ENCODE peak calls at places on chromosomes 2 and 18, in nine cellular contexts. Z is epithelial cell of esophagus, D is OCI-LY7, Y is GM20000, H is WTC11, U is neural progenitor cell, I is thoracic aorta, J is neural crest cell, N is AG04450. G is an unnamed sample.

GRCh38 chr2:10161206-10161931 is 38.8 kb downstream of the RRM2 start:
- DNase-seq in Z (peak; percentile 59), D (no peak), Y (no peak), H (no peak), U (no peak), I (no peak), J (no peak), N (no peak), G (no peak)

GRCh38 chr2:166417669-166418068 is 41.9 kb upstream of the SCN9A start:
- DNase-seq in Z (peak; percentile 64), D (peak; percentile 10), Y (no peak), H (no peak), U (peak; percentile 21), I (no peak), J (no peak), N (no peak), G (peak; percentile 3)

GRCh38 chr2:20561703-20562454 is 89.0 kb downstream of the HS1BP3 start:
- DNase-seq in Z (peak; percentile 76), D (no peak), Y (no peak), H (no peak), U (no peak), I (no peak), J (no peak), N (no peak), G (no peak)

GRCh38 chr2:112065966-112066365 is 10.9 kb downstream of the TMEM87B start:
- DNase-seq in Z (peak; percentile 62), D (no peak), Y (no peak), H (no peak), U (no peak), I (no peak), J (no peak), N (peak; percentile 67), G (no peak)

GRCh38 chr2:551621-552020 is 125.6 kb downstream of the TMEM18 start:
- DNase-seq in Z (no peak), D (no peak), Y (no peak), H (peak; percentile 29), U (peak; percentile 69), I (no peak), J (peak; percentile 53), N (no peak), G (no peak)

GRCh38 chr18:27717816-27718215 is 459.1 kb downstream of the CDH2 start:
- DNase-seq in Z (no peak), D (no peak), Y (no peak), H (no peak), U (no peak), I (no peak), J (no peak), N (no peak), G (no peak)

GRCh38 chr2:136022747-136023146 is 37.3 kb upstream of the DARS1 start:
- DNase-seq in Z (no peak), D (no peak), Y (no peak), H (no peak), U (no peak), I (no peak), J (no peak), N (no peak), G (no peak)

GRCh38 chr2:26519396-26519991 is 41.6 kb upstream of the OTOF start:
- DNase-seq in Z (no peak), D (no peak), Y (no peak), H (no peak), U (no peak), I (no peak), J (no peak), N (no peak), G (no peak)

GRCh38 chr18:60331890-60332289 is 40.7 kb downstream of the MC4R start:
- DNase-seq in Z (no peak), D (no peak), Y (no peak), H (no peak), U (no peak), I (no peak), J (no peak), N (no peak), G (no peak)

GRCh38 chr2:148674063-148675020 is 29.8 kb downstream of the EPC2 start:
- DNase-seq in Z (peak; percentile 58), D (peak; percentile 46), Y (peak; percentile 45), H (peak; percentile 55), U (peak; percentile 62), I (no peak), J (no peak), N (peak; percentile 38), G (peak; percentile 36)

GRCh38 chr2:224517963-224518362 is 67.2 kb downstream of the CUL3 start:
- DNase-seq in Z (no peak), D (peak; percentile 48), Y (no peak), H (no peak), U (no peak), I (no peak), J (no peak), N (no peak), G (peak; percentile 22)

GRCh38 chr2:225400060-225400511 is 576 bp downstream of the NYAP2 start:
- DNase-seq in Z (peak; percentile 66), D (peak; percentile 5), Y (peak; percentile 3), H (peak; percentile 65), U (peak; percentile 86), I (no peak), J (peak; percentile 52), N (peak; percentile 16), G (no peak)

GRCh38 chr2:127216105-127216504 is 4.0 kb downstream of the CYP27C1 start:
- DNase-seq in Z (peak; percentile 48), D (no peak), Y (no peak), H (no peak), U (no peak), I (no peak), J (no peak), N (no peak), G (no peak)

GRCh38 chr2:127218843-127219715 is 1.0 kb downstream of the CYP27C1 start:
- DNase-seq in Z (no peak), D (no peak), Y (no peak), H (peak; percentile 56), U (peak; percentile 69), I (no peak), J (peak; percentile 45), N (no peak), G (no peak)

GRCh38 chr2:127219716-127220090 is 396 bp downstream of the CYP27C1 start:
- DNase-seq in Z (peak; percentile 46), D (no peak), Y (peak; percentile 55), H (peak; percentile 65), U (peak; percentile 78), I (no peak), J (peak; percentile 50), N (no peak), G (no peak)

GRCh38 chr2:127216593-127216992 is 3.5 kb downstream of the CYP27C1 start:
- DNase-seq in Z (peak; percentile 33), D (no peak), Y (no peak), H (no peak), U (no peak), I (no peak), J (no peak), N (no peak), G (no peak)

GRCh38 chr2:127217470-127218325 is 2.4 kb downstream of the CYP27C1 start:
- DNase-seq in Z (peak; percentile 98), D (no peak), Y (no peak), H (no peak), U (no peak), I (no peak), J (no peak), N (no peak), G (peak; percentile 9)
- TF ChIP-seq CTCF in Z (no peak), D (no peak), Y (no peak), H (no peak), U (no peak), I (no peak), J (no peak), N (no peak), G (no peak)

GRCh38 chr2:189249901-189250300 is 70.3 kb upstream of the COL5A2 start:
- DNase-seq in Z (no peak), D (no peak), Y (no peak), H (no peak), U (no peak), I (no peak), J (no peak), N (no peak), G (no peak)

GRCh38 chr2:189248116-189248515 is 68.6 kb upstream of the COL5A2 start:
- DNase-seq in Z (no peak), D (no peak), Y (no peak), H (no peak), U (no peak), I (no peak), J (no peak), N (no peak), G (no peak)

GRCh38 chr2:189247276-189247675 is 67.7 kb upstream of the COL5A2 start:
- DNase-seq in Z (no peak), D (no peak), Y (no peak), H (no peak), U (no peak), I (no peak), J (no peak), N (no peak), G (no peak)

GRCh38 chr2:189252991-189253680 is 73.6 kb upstream of the COL5A2 start:
- DNase-seq in Z (no peak), D (no peak), Y (no peak), H (no peak), U (no peak), I (no peak), J (no peak), N (no peak), G (no peak)

DNA sequence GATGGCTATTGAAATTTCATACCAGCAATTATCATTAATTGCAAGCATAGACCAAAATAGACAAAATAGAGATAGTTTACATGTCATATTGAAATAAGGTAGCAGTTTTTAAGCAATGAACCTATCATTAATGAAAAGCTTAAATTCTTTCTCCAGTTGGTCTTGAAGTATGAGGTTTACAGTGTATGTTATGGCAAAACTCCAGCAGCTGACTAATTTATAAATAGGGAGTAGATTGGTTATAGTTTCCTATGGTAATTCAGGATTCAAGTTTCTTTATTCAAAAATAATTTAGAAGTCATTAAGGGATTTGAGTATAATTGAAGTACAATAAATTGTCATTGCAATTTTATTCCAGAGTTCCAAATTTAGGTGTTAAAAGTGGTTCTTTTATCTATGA is 69.6 kb upstream of the COL5A2 start:
- DNase-seq in Z (no peak), D (no peak), Y (no peak), H (no peak), U (no peak), I (no peak), J (no peak), N (peak; percentile 54), G (no peak)
- TF ChIP-seq CTCF in Z (no peak), D (no peak), Y (no peak), H (no peak), U (no peak), I (no peak), J (no peak), N (no peak), G (no peak)

GRCh38 chr2:70399046-70399445 is 97.2 kb upstream of the FAM136A start:
- DNase-seq in Z (no peak), D (no peak), Y (no peak), H (no peak), U (no peak), I (no peak), J (no peak), N (no peak), G (no peak)

GRCh38 chr2:70400539-70400938 is 98.7 kb upstream of the FAM136A start:
- DNase-seq in Z (no peak), D (no peak), Y (no peak), H (no peak), U (no peak), I (no peak), J (no peak), N (no peak), G (no peak)

GRCh38 chr2:70403267-70404053 is 101.6 kb upstream of the FAM136A start:
- DNase-seq in Z (no peak), D (no peak), Y (no peak), H (peak; percentile 31), U (no peak), I (no peak), J (no peak), N (no peak), G (no peak)
- TF ChIP-seq CTCF in Z (no peak), D (no peak), Y (no peak), H (no peak), U (no peak), I (no peak), J (no peak), N (no peak), G (no peak)

GRCh38 chr18:37309059-37309458 is 256.5 kb downstream of the CELF4 start:
- DNase-seq in Z (peak; percentile 7), D (no peak), Y (no peak), H (no peak), U (no peak), I (no peak), J (no peak), N (no peak), G (no peak)
- TF ChIP-seq CTCF in Z (no peak), D (no peak), Y (no peak), H (no peak), U (no peak), I (no peak), J (no peak), N (no peak), G (no peak)

G was measured in GM10248.